ENCODE peak calls at places on chromosomes 4 and X, in six cellular contexts. C is neuronal stem cell, G is H1, H is IMR-90, P is trophoblast cell, S is mesenchymal stem cell. Q is an unnamed sample.

GRCh38 chrX:13077168-13077567 is 32.7 kb upstream of the FAM9C start:
- DNase-seq in P (no peak), S (peak; percentile 73), H (peak; percentile 47), G (no peak), C (no peak), Q (no peak)

GRCh38 chr4:7313991-7314390 is 120.7 kb downstream of the PSAPL1 start:
- DNase-seq in H (no peak), P (no peak), S (no peak), C (no peak), G (no peak), Q (no peak)

GRCh38 chrX:33725556-33726232 is 406.4 kb downstream of the FAM47A start:
- DNase-seq in S (peak; percentile 14), C (peak; percentile 8), P (no peak), H (no peak), G (peak; percentile 39), Q (peak; percentile 71)

GRCh38 chrX:68999351-68999750 is 165.9 kb downstream of the PJA1 start:
- DNase-seq in C (no peak), G (no peak), S (no peak), H (peak; percentile 24), P (peak; percentile 71), Q (no peak)

GRCh38 chrX:18955676-18956075 is 28.2 kb downstream of the PHKA2 start:
- DNase-seq in H (no peak), S (no peak), P (no peak), C (no peak), G (no peak), Q (no peak)

GRCh38 chrX:152428089-152428488 is 23.0 kb downstream of the GABRA3 start:
- DNase-seq in H (no peak), S (no peak), P (no peak), C (no peak), G (no peak), Q (no peak)

GRCh38 chr4:13240066-13240465 is 244.1 kb downstream of the RAB28 start:
- DNase-seq in S (peak; percentile 80), C (no peak), P (no peak), H (no peak), G (no peak), Q (no peak)

GRCh38 chr4:103498161-103499070 is 221.4 kb downstream of the TACR3 start:
- DNase-seq in H (peak; percentile 4), S (peak; percentile 90), P (no peak), C (no peak), G (no peak), Q (no peak)

GRCh38 chr4:134365852-134366251 is 164.3 kb upstream of the PABPC4L start:
- DNase-seq in C (no peak), H (peak; percentile 10), S (peak; percentile 53), P (no peak), G (no peak), Q (no peak)

GRCh38 chrX:17020828-17021821 is 74.7 kb downstream of the REPS2 start:
- DNase-seq in H (no peak), G (no peak), S (no peak), P (no peak), C (no peak), Q (no peak)

GRCh38 chrX:93422693-93423092 is 250.7 kb downstream of the NAP1L3 start:
- DNase-seq in P (peak; percentile 74), G (no peak), H (peak; percentile 1), C (peak; percentile 26), S (no peak), Q (peak; percentile 54)

GRCh38 chrX:119997570-119997969 is 54.0 kb upstream of the NKAP start:
- DNase-seq in C (no peak), P (no peak), G (no peak), S (no peak), H (no peak), Q (no peak)

GRCh38 chr4:123922847-123923246 is 526.3 kb downstream of the SPRY1 start:
- DNase-seq in P (no peak), H (peak; percentile 2), C (no peak), S (no peak), G (no peak), Q (no peak)

GRCh38 chr4:169921237-169921636 is 105.0 kb downstream of the MFAP3L start:
- DNase-seq in G (no peak), S (no peak), H (no peak), C (no peak), P (no peak), Q (no peak)

GRCh38 chr4:40206421-40206820 is 9.6 kb downstream of the RHOH start:
- DNase-seq in P (no peak), C (no peak), H (no peak), S (no peak), G (no peak), Q (no peak)

GRCh38 chrX:100695302-100695701 is 36.6 kb downstream of the SYTL4 start:
- DNase-seq in C (no peak), G (no peak), P (peak; percentile 17), H (no peak), S (no peak), Q (no peak)

GRCh38 chr4:73707918-73708577 is 32.3 kb upstream of the CXCL8 start:
- DNase-seq in G (no peak), S (peak; percentile 93), P (peak; percentile 62), C (no peak), H (peak; percentile 95), Q (no peak)

GRCh38 chrX:136262241-136262640 is 11.0 kb upstream of the MAP7D3 start:
- DNase-seq in G (no peak), H (no peak), S (peak; percentile 31), C (no peak), P (no peak), Q (no peak)

DNA sequence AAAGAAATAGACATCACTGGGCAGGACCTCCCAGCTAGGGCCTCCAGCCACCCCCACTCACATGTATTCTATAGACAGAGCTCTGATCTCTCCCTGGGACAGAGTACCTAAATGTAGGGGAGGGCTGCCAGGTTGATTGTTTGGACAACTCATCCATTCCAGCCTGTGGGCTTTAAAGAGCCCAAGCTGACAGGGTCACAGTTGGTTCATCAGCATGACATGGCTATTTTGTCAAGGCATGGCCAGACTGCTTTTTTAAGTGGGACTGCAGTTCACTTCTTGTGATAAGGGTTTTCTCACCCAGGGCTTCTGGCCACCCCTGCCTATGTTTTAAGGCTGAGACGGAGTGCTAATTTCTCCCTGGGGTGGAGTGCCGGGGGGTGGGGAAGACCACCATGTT is 63.3 kb downstream of the KLHL4 start:
- DNase-seq in C (no peak), P (no peak), H (no peak), G (no peak), S (no peak), Q (no peak)
- H3K14ac ChIP-seq in C (no peak overlapping the region), P (no peak overlapping the region), H (no peak overlapping the region), G (no peak overlapping the region), S (no peak overlapping the region), Q (no peak overlapping the region)

DNA sequence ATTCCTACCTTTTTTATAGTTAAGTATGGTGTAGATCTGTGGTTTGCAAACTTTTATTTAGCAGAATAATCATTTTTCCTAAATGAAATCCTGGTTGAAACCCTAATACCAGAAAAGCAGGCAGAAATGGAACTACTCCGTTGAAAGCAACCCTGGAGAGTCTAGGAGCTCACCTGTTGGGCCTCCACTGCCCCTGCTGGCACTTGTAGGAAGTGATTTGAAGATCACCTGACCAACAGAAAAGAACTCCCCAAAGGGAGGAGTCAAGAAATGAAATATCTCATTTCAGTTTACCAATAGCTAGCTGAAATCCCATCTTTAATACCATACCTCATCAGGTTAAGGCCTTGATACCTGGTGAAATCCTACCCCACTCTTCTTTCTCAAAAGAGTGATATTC is 277.1 kb downstream of the KLHL13 start:
- DNase-seq in H (no peak), C (no peak), G (no peak), S (no peak), P (no peak), Q (peak; percentile 20)
- H3K14ac ChIP-seq in H (no peak overlapping the region), C (no peak overlapping the region), G (no peak overlapping the region), S (no peak overlapping the region), P (no peak overlapping the region), Q (no peak overlapping the region)

DNA sequence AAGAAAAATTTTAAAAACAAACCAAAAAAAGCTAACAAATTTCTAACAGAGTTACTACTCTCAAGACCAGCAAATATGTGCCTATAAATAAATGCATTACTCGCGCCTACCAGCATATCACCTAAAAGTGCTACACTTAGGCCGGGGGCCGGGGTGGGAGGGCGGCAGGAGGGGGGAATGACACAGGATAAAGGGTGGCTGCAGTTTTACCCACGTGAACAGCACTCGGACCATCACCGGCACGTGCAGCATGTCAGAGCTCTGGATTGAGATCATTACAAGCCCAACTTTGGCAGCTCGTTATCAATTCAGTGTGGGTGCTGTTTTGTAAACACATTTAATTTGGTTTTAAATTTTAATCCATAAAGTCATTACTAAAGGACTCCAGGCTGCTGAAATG is 176.0 kb upstream of the NOCT start:
- DNase-seq in S (no peak), G (no peak), P (no peak), C (no peak), H (no peak), Q (no peak)
- H3K14ac ChIP-seq in S (no peak overlapping the region), G (no peak overlapping the region), P (no peak overlapping the region), C (no peak overlapping the region), H (no peak overlapping the region), Q (no peak overlapping the region)

GRCh38 chrX:118205421-118205820 is 88.8 kb upstream of the KLHL13 start:
- DNase-seq in S (no peak), G (no peak), H (no peak), P (no peak), C (no peak), Q (no peak)

GRCh38 chrX:118205996-118206395 is 89.4 kb upstream of the KLHL13 start:
- DNase-seq in H (no peak), C (no peak), P (no peak), S (no peak), G (no peak), Q (no peak)

GRCh38 chrX:118197730-118198129 is 81.1 kb upstream of the KLHL13 start:
- DNase-seq in C (no peak), H (no peak), G (no peak), S (no peak), P (no peak), Q (no peak)

DNA sequence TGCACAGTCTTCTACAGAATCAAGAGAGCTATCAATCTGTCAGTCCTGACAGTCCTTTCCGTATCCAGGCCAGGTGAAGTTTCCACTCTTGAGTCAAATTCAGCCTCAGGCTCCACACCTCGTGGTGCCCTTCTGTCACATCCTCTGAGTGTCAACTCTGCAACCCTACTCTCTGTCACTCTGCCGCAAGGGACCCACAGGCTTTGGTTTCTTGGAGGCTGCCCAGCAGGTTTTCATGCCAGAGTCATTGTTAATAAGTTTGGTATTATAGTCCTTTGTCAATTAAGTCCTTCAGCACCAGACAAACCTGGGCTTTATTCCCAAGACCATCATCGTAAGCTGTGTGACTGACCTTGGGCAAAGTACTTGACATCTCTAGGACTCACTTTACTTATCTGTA is 83.4 kb upstream of the KLHL13 start:
- DNase-seq in P (peak; percentile 74), C (no peak), H (no peak), G (no peak), S (no peak), Q (no peak)
- H3K14ac ChIP-seq in P (no peak overlapping the region), C (no peak overlapping the region), H (no peak overlapping the region), G (no peak overlapping the region), S (no peak overlapping the region), Q (no peak overlapping the region)